ENCODE peak calls at places on chromosomes 13 and 19, in five cellular contexts. N is WTC11, U is HCT116, D is K562, W is GM12878. F is an unnamed sample.

GRCh38 chr19:18795540-18795939 is 4.4 kb upstream of the COMP start:
- DNase-seq in N (peak), U (no peak), W (no peak), D (no peak), F (no peak)

GRCh38 chr13:68030152-68030809 is 800.1 kb upstream of the PCDH9 start:
- DNase-seq in D (no peak), W (peak), U (no peak), N (no peak), F (no peak)

GRCh38 chr19:33670398-33670797 is 48.6 kb downstream of the CHST8 start:
- DNase-seq in W (no peak), D (no peak), U (no peak), N (no peak), F (no peak)

GRCh38 chr13:57673197-57673596 is 41.7 kb downstream of the PCDH17 start:
- DNase-seq in D (no peak), N (no peak), U (no peak), W (no peak), F (no peak)

GRCh38 chr19:44808463-44809371 is at the start of gene BCAM:
- DNase-seq in U (no peak), D (peak), N (peak), W (no peak), F (peak)

GRCh38 chr13:75812751-75813181 is 176.6 kb downstream of the LMO7 start:
- DNase-seq in N (no peak), W (no peak), D (no peak), U (no peak), F (no peak)

GRCh38 chr19:7247160-7247559 is 47.1 kb downstream of the INSR start:
- DNase-seq in D (no peak), U (no peak), N (no peak), W (no peak), F (no peak)

GRCh38 chr19:19263886-19264487 is 9.1 kb downstream of the TM6SF2 start:
- DNase-seq in U (no peak), N (no peak), W (no peak), D (no peak), F (no peak)

GRCh38 chr13:113726961-113727411 is 32.0 kb upstream of the TMEM255B start:
- DNase-seq in U (no peak), D (no peak), N (no peak), W (no peak), F (no peak)

GRCh38 chr13:50801087-50801931 is 42.2 kb downstream of the DLEU7 start:
- DNase-seq in D (peak), N (peak), W (peak), U (peak), F (peak)

GRCh38 chr13:63864171-63864902 is 2448.7 kb upstream of the PCDH20 start:
- DNase-seq in N (no peak), U (no peak), D (no peak), W (no peak), F (no peak)

GRCh38 chr13:34076943-34077703 is 259.2 kb downstream of the RFC3 start:
- DNase-seq in W (no peak), U (peak), N (no peak), D (no peak), F (peak)

GRCh38 chr19:7213628-7214328 is 80.4 kb downstream of the INSR start:
- DNase-seq in D (no peak), N (no peak), W (no peak), U (no peak), F (no peak)

GRCh38 chr13:59914556-59914955 is 249.2 kb downstream of the DIAPH3 start:
- DNase-seq in D (no peak), U (no peak), N (no peak), W (no peak), F (no peak)

GRCh38 chr19:18122860-18123795 is 25.6 kb downstream of the MAST3 start:
- DNase-seq in N (no peak), W (no peak), D (no peak), U (no peak), F (no peak)

GRCh38 chr19:46739290-46739771 is 6.5 kb upstream of the FKRP start:
- DNase-seq in D (no peak), N (no peak), U (no peak), W (no peak), F (no peak)

GRCh38 chr13:48783181-48783630 is 129.5 kb downstream of the CYSLTR2 start:
- DNase-seq in W (no peak), D (peak), N (no peak), U (no peak), F (no peak)

GRCh38 chr13:74647991-74648390 is 513.8 kb upstream of the KLF12 start:
- DNase-seq in N (no peak), D (no peak), W (no peak), U (no peak), F (no peak)

GRCh38 chr19:52566121-52566520 is 4.0 kb upstream of the ZNF701 start:
- DNase-seq in U (no peak), N (no peak), D (no peak), W (no peak), F (no peak)

DNA sequence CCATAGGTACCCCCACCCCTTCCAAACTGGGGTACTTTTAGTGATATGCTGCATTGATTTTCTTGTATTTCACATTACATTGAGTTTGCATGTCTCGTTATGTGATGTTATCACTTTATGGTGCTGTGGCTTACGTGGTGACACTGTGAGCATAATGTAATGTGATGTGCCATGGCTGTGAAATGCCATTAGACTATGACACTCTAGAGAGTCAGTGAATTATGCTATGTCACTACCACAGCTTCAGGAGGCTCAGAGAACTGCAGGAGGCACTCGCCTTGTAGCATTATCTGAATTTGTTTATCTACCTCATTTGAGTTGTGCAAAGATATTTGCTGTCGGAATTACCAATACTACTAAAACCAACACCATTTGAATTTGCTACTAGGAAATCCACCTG is 590.1 kb upstream of the SLC10A2 start:
- DNase-seq in W (no peak), U (no peak), N (no peak), D (no peak), F (no peak)
- TF ChIP-seq SP1 in W (no peak), U (no peak), N (no peak), D (no peak), F (no peak)

DNA sequence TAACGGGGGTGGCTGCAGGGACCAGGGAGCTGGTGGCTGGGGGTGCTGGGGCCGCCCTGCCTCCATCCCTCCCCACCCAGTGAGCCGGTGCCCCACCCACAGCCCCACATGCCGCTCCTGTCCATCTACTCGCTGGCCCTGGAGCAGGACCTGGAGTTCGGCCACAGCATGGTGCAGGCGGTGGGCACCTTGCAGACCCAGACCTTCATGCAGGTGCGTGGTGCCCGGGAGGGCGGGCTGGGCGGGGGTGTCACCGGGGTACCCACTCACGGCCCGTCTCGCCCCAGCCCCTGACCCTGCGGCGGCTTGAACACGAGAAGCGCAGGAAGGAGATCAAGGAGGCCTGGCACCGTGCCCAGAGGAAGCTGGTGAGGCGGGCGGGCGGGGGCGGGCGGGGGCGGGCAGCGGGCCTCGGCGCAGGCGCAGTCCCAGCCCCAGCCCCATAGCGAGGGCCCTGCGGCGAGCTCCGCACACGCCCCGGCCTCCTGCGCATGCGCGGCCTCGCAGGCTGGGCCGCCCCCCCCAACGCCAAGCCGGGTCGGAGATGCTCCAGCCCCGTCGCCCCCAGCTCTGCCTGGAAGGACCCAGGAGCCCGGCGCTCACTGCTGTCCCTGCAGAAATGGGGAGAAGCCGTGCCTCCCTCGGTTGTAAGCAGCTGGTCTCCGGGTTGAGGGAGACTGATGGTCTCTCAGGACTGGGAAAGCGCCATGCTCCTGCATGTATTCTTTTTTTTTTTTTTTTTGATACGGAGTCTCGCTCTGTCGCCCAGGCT is 7.7 kb downstream of the ARHGAP45 start:
- DNase-seq in N (no peak), U (no peak), W (no peak), D (peak), F (no peak)
- TF ChIP-seq SP1 in N (no peak), U (no peak), W (no peak), D (no peak), F (no peak)

GRCh38 chr19:49436381-49437017 is 4.8 kb downstream of the SLC17A7 start:
- DNase-seq in D (peak), U (no peak), N (peak), W (no peak), F (no peak)
- TF ChIP-seq SP1 in D (peak), U (no peak), N (peak), W (no peak), F (no peak)

GRCh38 chr13:111095031-111095840 is 19.9 kb upstream of the ARHGEF7 start:
- DNase-seq in W (no peak), D (no peak), U (no peak), N (no peak), F (no peak)
- TF ChIP-seq SP1 in W (no peak), D (no peak), U (no peak), N (no peak), F (no peak)

DNA sequence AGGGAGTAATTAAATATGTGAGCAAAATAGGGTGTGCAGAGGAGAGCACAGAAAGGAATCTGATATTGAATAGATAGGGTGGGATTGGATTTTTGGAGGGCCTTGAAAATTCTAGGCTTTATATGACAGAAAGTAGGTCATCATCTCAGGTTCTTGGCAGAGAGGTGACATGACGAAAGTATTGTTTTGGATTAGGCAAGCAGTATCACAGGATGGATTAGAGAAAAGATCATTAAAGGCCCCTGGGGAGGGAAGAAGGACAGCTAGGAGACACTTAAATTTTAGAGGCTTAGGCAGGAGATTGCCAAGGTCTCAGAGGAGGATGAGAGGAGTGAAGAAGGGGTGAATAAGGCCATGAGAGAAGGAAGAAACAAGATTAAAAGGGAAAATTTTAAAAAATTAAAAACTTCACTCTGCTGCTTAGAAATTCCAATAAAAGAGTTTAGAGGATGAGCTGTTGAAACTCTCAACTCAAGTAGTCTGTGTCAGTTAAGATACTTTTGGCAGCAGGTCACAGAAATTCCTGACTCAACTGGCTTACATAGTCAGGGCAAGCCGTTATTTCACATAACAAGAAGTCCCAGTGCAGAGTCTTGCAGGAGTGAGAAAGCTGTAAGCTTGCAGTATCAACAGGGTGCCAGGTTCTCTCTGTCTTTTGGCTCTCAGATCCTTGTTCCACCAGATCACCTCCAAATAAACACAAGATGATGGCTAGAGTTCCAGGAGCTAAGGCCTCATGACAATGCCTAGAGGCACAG is 8.8 kb downstream of the GPC6 start:
- DNase-seq in W (no peak), D (no peak), U (no peak), N (no peak), F (no peak)
- TF ChIP-seq SP1 in W (no peak), D (no peak), U (no peak), N (no peak), F (no peak)

DNA sequence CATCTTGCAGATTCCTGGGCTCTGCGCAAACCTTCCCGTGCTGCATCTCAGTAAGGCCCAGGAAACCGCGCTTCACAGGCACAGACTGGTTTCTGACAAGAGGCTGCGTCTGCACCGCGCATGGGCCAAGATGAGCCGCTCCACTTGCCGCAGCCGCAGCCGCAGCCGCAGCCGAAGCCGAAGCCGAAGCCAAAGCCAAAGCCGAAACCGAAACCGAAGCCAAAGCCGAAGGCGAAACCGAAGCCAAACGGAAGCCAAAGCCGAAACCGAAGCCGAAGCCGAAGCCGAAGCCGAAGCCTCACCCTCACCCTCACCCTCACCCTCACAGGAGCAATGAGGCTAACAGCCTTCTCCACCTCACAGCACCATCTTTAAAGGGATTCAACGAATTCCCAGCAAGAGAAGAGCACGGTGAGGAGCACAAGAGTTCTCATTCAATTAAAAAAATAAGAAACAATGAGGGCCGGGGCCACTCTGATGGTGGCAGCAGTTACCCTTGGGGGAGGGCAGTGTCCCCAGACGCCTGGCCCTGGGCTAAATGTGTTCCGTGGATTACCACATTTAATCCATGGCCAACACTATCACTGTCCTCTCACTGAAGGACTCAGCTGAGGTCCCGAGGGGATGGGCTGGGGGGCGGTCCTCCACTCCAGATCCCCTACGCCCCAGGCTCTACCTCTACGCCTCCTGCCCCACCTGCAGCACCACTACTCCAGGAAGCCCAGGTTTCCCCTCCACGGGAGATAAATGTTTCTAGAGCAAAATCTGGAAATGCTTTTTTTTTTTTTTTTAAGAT is 29.1 kb downstream of the ZNF787 start:
- DNase-seq in N (no peak), U (no peak), W (no peak), D (no peak), F (no peak)
- TF ChIP-seq SP1 in N (no peak), U (no peak), W (no peak), D (no peak), F (no peak)

GRCh38 chr13:90154311-90154960 is 1193.1 kb upstream of the MIR17HG start:
- DNase-seq in N (no peak), D (no peak), W (no peak), U (no peak), F (no peak)
- TF ChIP-seq SP1 in N (no peak), D (no peak), W (no peak), U (no peak), F (no peak)

GRCh38 chr19:31517466-31518180 is 168.4 kb upstream of the TSHZ3 start:
- DNase-seq in N (no peak), U (no peak), D (no peak), W (no peak), F (no peak)
- TF ChIP-seq SP1 in N (no peak), U (no peak), D (no peak), W (no peak), F (no peak)

GRCh38 chr19:31533114-31533513 is 183.9 kb upstream of the TSHZ3 start:
- DNase-seq in U (no peak), W (no peak), D (no peak), N (no peak), F (no peak)
- TF ChIP-seq SP1 in U (no peak), W (no peak), D (no peak), N (no peak), F (no peak)

GRCh38 chr13:99313473-99313872 is 6.3 kb upstream of the GPR183 start:
- DNase-seq in W (no peak), D (no peak), U (no peak), N (no peak), F (no peak)
- TF ChIP-seq SP1 in W (no peak), D (no peak), U (no peak), N (no peak), F (no peak)